ENCODE peak calls at places on chromosomes 13 and 19, in five cellular contexts. Y is breast epithelium, D is spleen, A is HCT116, M is stomach. Q is an unnamed sample.

GRCh38 chr13:75705395-75705794 is 69.3 kb downstream of the LMO7 start:
- DNase-seq in Y (no peak), D (no peak), A (peak), M (no peak), Q (no peak)

GRCh38 chr19:32224371-32225244 is 120.8 kb upstream of the ZNF507 start:
- DNase-seq in Y (no peak), D (peak), A (no peak), M (peak), Q (peak)

GRCh38 chr13:48950507-48950886 is 25.2 kb upstream of the FNDC3A start:
- DNase-seq in Y (no peak), D (no peak), A (peak), M (no peak), Q (no peak)

GRCh38 chr13:99636728-99637353 is 135.6 kb downstream of the TM9SF2 start:
- DNase-seq in Y (no peak), D (no peak), A (no peak), M (no peak), Q (no peak)

GRCh38 chr13:99153219-99153618 is 47.4 kb upstream of the UBAC2 start:
- DNase-seq in Y (no peak), D (no peak), A (no peak), M (no peak), Q (no peak)

GRCh38 chr13:24038846-24039330 is 121.6 kb upstream of the SPATA13 start:
- DNase-seq in Y (no peak), D (no peak), A (no peak), M (no peak), Q (peak)

GRCh38 chr13:114068723-114069322 is 63.6 kb downstream of the RASA3 start:
- DNase-seq in Y (peak), D (peak), A (no peak), M (no peak), Q (no peak)

GRCh38 chr19:42469311-42470239 is 26.8 kb upstream of the CXCL17 start:
- DNase-seq in Y (no peak), D (no peak), A (no peak), M (no peak), Q (no peak)

GRCh38 chr19:31546561-31546960 is 197.3 kb upstream of the TSHZ3 start:
- DNase-seq in Y (no peak), D (no peak), A (no peak), M (no peak), Q (no peak)

GRCh38 chr13:99970761-99971575 is 599 bp downstream of the ZIC5 start:
- DNase-seq in Y (no peak), D (no peak), A (no peak), M (no peak), Q (no peak)

GRCh38 chr19:58575183-58576041 is 2.3 kb upstream of the MZF1 start:
- DNase-seq in Y (peak), D (peak), A (peak), M (peak), Q (peak)

GRCh38 chr19:21848706-21849105 is 12.7 kb upstream of the ZNF43 start:
- DNase-seq in Y (no peak), D (no peak), A (no peak), M (no peak), Q (no peak)

GRCh38 chr13:73228546-73228945 is 169.7 kb downstream of the KLF5 start:
- DNase-seq in Y (no peak), D (no peak), A (no peak), M (no peak), Q (no peak)

GRCh38 chr19:55146078-55146647 is 2.8 kb downstream of the TNNT1 start:
- DNase-seq in Y (no peak), D (no peak), A (peak), M (no peak), Q (no peak)

GRCh38 chr13:99464441-99464949 is 36.8 kb upstream of the TM9SF2 start:
- DNase-seq in Y (no peak), D (no peak), A (no peak), M (no peak), Q (no peak)

GRCh38 chr19:52741951-52742485 is 7.2 kb upstream of the ZNF611 start:
- DNase-seq in Y (no peak), D (no peak), A (no peak), M (no peak), Q (no peak)

GRCh38 chr19:41774515-41774980 is 19.2 kb downstream of the CEACAM6 start:
- DNase-seq in Y (no peak), D (no peak), A (peak), M (peak), Q (peak)

GRCh38 chr19:13053761-13054604 is 48.7 kb downstream of the LYL1 start:
- DNase-seq in Y (peak), D (no peak), A (peak), M (peak), Q (peak)

GRCh38 chr13:110268576-110269185 is 38.3 kb downstream of the COL4A1 start:
- DNase-seq in Y (no peak), D (no peak), A (no peak), M (no peak), Q (no peak)

GRCh38 chr19:49512970-49513745 is 697 bp downstream of the FCGRT start:
- DNase-seq in Y (no peak), D (peak), A (no peak), M (peak), Q (no peak)

GRCh38 chr19:3216874-3217273 is 7.6 kb upstream of the CELF5 start:
- DNase-seq in Y (no peak), D (no peak), A (no peak), M (no peak), Q (no peak)

GRCh38 chr13:43229506-43229905 is 206.1 kb downstream of the DNAJC15 start:
- DNase-seq in Y (no peak), D (no peak), A (no peak), M (no peak), Q (no peak)

GRCh38 chr19:2488942-2489731 is 13.2 kb downstream of the GADD45B start:
- DNase-seq in Y (peak), D (peak), A (no peak), M (peak), Q (no peak)

GRCh38 chr13:19794552-19795143 is 11.9 kb upstream of the PSPC1 start:
- DNase-seq in Y (no peak), D (no peak), A (peak), M (no peak), Q (peak)

GRCh38 chr19:43148233-43148632 is 38.1 kb downstream of the PSG5 start:
- DNase-seq in Y (no peak), D (no peak), A (no peak), M (no peak), Q (peak)

GRCh38 chr13:113120300-113121182 is 2.1 kb upstream of the F10 start:
- DNase-seq in Y (peak), D (no peak), A (no peak), M (peak), Q (no peak)

GRCh38 chr13:114257014-114257413 is 22.3 kb downstream of the CDC16 start:
- DNase-seq in Y (no peak), D (no peak), A (no peak), M (no peak), Q (no peak)

GRCh38 chr13:34867590-34867989 is 74.5 kb upstream of the NBEA start:
- DNase-seq in Y (no peak), D (no peak), A (no peak), M (no peak), Q (no peak)

GRCh38 chr13:50646070-50646469 is 197.4 kb downstream of the DLEU7 start:
- DNase-seq in Y (no peak), D (no peak), A (no peak), M (no peak), Q (no peak)

GRCh38 chr19:52188822-52189744 is 769 bp upstream of the PPP2R1A start:
- DNase-seq in Y (peak), D (peak), A (no peak), M (no peak), Q (peak)

GRCh38 chr19:11197291-11198174 is at the start of gene KANK2:
- DNase-seq in Y (peak), D (peak), A (peak), M (peak), Q (peak)

GRCh38 chr19:33317522-33317921 is 15.2 kb upstream of the CEBPA start:
- DNase-seq in Y (no peak), D (no peak), A (no peak), M (no peak), Q (no peak)

GRCh38 chr13:109182777-109183465 is 553.5 kb downstream of the MYO16 start:
- DNase-seq in Y (no peak), D (no peak), A (no peak), M (no peak), Q (no peak)

GRCh38 chr13:94119360-94119936 is 360.0 kb downstream of the DCT start:
- DNase-seq in Y (no peak), D (peak), A (no peak), M (peak), Q (no peak)

GRCh38 chr13:77470986-77471385 is 64.5 kb upstream of the SCEL start:
- DNase-seq in Y (no peak), D (no peak), A (no peak), M (no peak), Q (no peak)
- TF ChIP-seq POLR2AphosphoS5 in Y (peak), D (no peak), A (no peak), M (no peak), Q (no peak)

DNA sequence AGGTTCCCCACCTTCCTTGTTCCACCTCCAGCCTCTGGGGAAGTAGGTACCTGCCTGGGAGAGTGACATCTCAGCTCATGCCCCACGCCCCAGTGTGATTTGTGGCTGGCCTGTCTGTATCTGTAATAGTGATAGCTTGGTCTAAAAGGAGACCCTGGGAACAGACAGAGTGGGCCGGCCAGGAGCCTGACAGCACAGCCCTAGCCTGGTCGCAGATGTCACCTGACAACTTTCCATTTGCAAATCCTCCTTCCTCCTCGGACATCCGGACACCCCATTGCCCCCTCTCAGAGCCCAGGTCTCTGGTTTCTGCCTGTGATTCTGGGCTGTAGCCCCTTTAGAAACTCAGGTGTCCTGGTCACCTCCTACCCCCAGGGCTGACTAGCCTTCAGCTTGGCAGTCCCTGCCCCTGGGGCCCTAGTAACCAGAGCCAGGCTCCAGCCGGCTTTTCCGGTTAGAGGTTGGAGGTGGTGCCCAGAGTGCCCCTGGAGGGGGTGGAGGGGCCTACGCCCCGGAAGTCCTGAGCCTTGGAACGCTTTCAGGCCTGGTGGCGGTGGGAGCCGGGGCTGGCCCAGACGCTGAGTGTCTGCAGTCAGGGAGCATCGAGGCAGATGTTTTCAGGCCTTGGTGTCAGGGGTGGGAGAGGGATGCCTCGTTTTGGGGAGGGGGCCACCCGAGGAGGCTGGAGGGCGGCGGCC is 6.5 kb downstream of the LRRC8E start:
- DNase-seq in Y (peak), D (no peak), A (no peak), M (peak), Q (peak)
- TF ChIP-seq POLR2A in Y (no peak), D (no peak), A (no peak), M (no peak), Q (no peak)

GRCh38 chr19:46206176-46206575 is 23.4 kb upstream of the IGFL1 start:
- DNase-seq in Y (no peak), D (no peak), A (no peak), M (no peak), Q (peak)
- TF ChIP-seq POLR2AphosphoS5 in Y (no peak), D (no peak), A (no peak), M (no peak), Q (peak)

DNA sequence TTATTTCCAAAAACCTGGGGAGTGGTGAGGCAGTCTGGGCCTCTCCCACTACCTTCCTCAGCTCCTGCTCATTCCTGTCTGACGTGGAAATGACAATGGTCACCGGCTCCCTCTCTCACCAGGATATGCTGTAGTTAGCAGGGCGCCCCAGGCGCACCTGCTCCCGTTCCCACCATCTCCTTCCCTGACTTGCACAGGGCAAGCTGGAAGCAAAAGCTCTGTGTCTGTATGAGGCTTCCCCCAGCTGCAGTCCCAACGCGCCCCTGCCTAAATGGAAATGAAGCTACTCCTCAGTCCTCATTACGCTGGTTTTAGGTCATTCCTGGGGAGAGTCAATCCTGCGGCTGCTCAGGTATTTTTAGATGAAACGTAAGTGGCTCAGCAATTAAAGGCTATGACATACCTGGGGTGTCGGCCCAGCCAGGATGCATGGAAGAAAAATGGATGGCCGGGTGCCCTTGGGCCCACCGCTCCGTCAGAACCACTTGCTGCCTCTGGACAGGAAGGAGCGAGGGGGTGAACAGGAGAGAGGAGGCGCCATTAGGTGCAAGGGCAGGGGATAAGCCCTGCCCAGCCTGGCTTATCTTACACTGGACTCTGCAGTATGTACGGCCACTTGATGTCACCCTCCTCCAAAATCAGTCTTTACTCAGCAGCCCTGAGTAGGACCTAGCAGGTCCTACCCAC is 32.4 kb downstream of the DHRS12 start:
- DNase-seq in Y (no peak), D (no peak), A (no peak), M (no peak), Q (no peak)
- TF ChIP-seq POLR2A in Y (no peak), D (no peak), A (no peak), M (no peak), Q (no peak)

GRCh38 chr13:38325426-38325825 is 24.2 kb upstream of the UFM1 start:
- DNase-seq in Y (no peak), D (no peak), A (no peak), M (no peak), Q (no peak)

DNA sequence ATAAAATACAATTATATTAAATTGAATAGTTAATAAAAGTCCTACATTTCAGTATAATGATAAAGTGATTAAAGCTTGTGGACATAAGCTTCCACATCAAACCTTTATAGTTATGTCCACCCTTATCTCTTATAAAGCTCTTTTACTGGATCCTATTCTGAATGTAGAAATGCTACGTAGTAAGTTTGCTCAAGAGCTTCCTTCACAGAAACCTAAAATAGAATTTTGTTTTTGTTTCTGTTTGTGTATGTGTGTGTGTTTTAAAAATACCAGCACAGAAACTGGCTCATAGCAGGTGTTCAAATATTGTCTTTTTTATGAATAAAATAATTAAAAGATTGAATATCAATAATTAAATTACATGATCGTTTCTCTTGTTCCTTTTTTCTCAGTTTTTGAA is 21.0 kb upstream of the UFM1 start:
- DNase-seq in Y (no peak), D (no peak), A (no peak), M (no peak), Q (no peak)
- TF ChIP-seq POLR2AphosphoS5 in Y (no peak), D (no peak), A (no peak), M (no peak), Q (no peak)

DNA sequence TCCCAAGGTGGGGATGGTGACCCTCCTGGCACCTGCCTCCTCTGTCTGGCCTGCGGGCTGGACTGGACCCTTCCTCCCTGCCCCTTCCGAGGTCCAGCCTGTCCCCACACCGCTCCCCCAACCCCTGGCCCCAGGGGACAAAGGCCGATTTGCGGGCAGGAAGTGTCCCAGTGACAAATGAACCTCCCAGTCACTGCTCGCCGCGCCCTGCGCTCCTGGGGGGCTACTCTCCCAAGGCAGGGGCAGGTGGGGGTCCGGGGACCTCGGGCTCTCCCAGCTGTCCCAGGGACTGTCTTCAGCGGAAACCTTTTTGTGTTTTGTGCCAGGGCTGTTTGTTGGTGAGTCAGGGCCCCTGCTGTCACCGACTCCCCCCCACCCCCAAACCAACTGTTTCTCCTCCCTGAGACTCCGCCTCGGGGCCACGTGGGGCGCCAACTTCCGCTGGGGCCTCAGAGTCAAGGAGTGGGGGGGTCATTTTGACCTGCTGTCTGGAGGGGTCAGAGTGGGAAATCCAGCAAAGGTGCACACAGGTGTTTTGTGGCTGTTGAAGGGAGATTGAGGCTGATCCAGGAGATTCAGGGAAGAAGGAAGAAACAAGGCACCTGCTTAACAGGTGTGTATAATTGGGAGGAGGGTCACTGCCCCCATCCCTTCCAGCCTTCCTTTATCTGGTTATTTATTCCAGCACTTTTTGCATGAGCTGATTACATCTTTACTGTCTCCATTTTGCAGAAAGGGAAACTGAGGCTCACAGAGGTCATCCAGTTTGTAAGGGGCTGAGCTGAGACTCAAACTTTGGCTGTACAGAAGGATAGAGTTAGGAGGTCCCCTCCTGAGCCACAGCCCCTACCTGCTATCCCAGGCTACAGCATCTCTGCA is 831 bp downstream of the PGPEP1 start:
- DNase-seq in Y (peak), D (peak), A (no peak), M (peak), Q (peak)
- TF ChIP-seq POLR2A in Y (no peak), D (no peak), A (no peak), M (no peak), Q (peak)

GRCh38 chr19:7595466-7596133 is at the start of gene CAMSAP3:
- DNase-seq in Y (no peak), D (no peak), A (no peak), M (peak), Q (peak)
- TF ChIP-seq POLR2AphosphoS5 in Y (no peak), D (no peak), A (no peak), M (no peak), Q (no peak)

DNA sequence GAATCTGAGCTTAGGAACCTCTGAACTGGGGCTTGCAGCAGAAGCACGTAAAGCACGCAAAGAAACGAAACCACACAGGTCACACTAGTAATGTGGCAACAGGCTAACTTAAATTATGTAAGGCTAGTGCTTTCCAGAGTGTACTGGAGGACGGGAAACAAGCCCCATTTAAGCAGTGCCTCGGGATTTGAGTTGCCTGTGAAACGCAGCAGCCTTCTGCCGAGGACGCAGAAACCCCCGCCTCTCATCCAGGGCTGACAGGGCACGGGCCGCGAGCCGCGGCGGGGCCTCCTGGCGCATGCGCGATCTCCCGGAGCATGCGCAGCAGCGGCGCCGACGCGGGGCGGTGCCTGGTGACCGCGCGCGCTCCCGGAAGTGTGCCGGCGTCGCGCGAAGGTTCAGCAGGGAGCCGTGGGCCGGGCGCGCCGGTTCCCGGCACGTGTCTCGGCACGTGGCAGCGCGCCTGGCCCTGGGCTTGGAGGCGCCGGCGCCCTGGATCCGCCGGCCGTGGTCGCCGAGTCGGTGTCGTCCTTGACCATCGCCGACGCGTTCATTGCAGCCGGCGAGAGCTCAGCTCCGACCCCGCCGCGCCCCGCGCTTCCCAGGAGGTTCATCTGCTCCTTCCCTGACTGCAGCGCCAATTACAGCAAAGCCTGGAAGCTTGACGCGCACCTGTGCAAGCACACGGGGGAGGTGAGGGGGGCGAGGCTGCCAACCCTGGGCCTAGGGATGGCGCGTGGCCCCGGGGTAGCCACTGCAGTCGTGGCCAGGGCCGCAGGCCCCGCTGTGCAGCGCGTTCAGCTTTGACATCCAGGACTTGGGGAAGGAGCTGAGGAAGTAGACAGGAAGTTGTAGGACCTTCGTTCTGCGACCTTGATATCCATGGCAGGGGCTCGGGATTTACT is at the start of gene GTF3A:
- DNase-seq in Y (peak), D (peak), A (peak), M (peak), Q (peak)
- TF ChIP-seq POLR2A in Y (no peak), D (peak), A (peak), M (no peak), Q (peak)